ENCODE peak calls at places on chromosomes 3 and 15, in six cellular contexts. Y is ovary, P is transverse colon, H is K562, K is stomach, Q is A549. A is an unnamed sample.

GRCh38 chr3:5205165-5205941 is 17.8 kb downstream of the EDEM1 start:
- DNase-seq in Y (no peak), P (no peak), H (no peak), K (no peak), Q (no peak), A (no peak)

GRCh38 chr3:25664066-25664809 is 469 bp downstream of the TOP2B start:
- DNase-seq in Y (peak), P (peak), H (peak), K (peak), Q (peak), A (peak)

GRCh38 chr3:146491303-146491702 is 21.9 kb upstream of the PLSCR2 start:
- DNase-seq in Y (no peak), P (no peak), H (no peak), K (no peak), Q (no peak), A (no peak)

GRCh38 chr3:168165390-168166269 is 69.9 kb upstream of the GOLIM4 start:
- DNase-seq in Y (peak), P (peak), H (peak), K (peak), Q (peak), A (peak)

GRCh38 chr3:186002884-186003472 is 65.2 kb upstream of the TRA2B start:
- DNase-seq in Y (no peak), P (no peak), H (peak), K (no peak), Q (no peak), A (no peak)

GRCh38 chr3:145411605-145412004 is 749.4 kb downstream of the PLOD2 start:
- DNase-seq in Y (no peak), P (no peak), H (no peak), K (no peak), Q (no peak), A (no peak)

GRCh38 chr3:193040836-193041672 is 123.4 kb upstream of the MB21D2 start:
- DNase-seq in Y (no peak), P (no peak), H (peak), K (no peak), Q (peak), A (no peak)

GRCh38 chr3:10189557-10190374 is 25.0 kb downstream of the IRAK2 start:
- DNase-seq in Y (no peak), P (peak), H (no peak), K (peak), Q (peak), A (peak)

GRCh38 chr3:69129531-69129930 is 7.1 kb upstream of the LMOD3 start:
- DNase-seq in Y (no peak), P (no peak), H (no peak), K (no peak), Q (no peak), A (no peak)

DNA sequence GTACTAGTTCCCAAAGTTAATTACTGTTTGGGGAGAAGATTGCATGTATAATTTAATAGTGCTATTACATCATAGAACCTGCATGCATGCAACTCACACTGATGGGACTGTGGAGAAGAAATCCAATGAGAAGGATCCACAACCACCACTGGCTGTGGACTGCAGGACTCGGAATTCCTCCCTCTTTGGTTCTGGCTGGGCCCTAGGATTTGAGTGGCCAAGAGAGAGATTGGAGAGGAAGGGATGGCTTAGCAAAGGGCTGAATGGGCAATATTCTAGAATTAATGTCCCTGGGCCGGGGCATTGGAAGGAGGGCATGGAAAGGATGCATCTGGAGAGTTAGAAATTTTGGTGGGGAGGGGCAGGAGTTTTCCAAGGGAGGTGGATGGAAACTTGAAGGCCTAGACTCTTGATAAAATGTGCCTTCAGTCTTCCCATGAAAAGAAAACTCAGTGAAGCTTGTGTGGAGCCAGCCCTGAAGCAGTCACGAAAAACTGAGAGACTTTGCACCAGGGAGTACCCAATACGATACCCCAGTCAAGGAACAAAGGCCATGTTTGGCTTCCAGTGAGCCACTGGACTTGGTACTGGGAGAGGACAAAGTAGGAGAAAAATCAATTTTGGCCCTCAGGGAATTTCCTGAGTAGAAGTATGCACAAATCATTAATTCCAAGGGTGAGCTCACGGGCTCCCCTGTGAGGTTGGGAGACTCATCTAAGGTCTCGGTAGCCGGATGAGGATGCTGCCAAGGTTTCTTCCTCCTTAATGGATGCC is 31.4 kb upstream of the TPM1 start:
- DNase-seq in Y (no peak), P (no peak), H (no peak), K (no peak), Q (no peak), A (no peak)
- TF ChIP-seq POLR2A in Y (no peak), P (no peak), H (no peak), K (no peak), Q (no peak), A (no peak)

GRCh38 chr3:196541684-196542445 is 26.5 kb downstream of the WDR53 start:
- DNase-seq in Y (no peak), P (no peak), H (no peak), K (no peak), Q (no peak), A (no peak)

GRCh38 chr3:196533260-196533681 is 18.1 kb upstream of the SMCO1 start:
- DNase-seq in Y (no peak), P (no peak), H (no peak), K (no peak), Q (no peak), A (no peak)

GRCh38 chr3:196537319-196537984 is 22.3 kb upstream of the SMCO1 start:
- DNase-seq in Y (peak), P (peak), H (peak), K (peak), Q (no peak), A (no peak)
- TF ChIP-seq EP300 in Y (no peak), P (no peak), H (no peak), K (no peak), Q (no peak), A (no peak)

GRCh38 chr3:172688588-172688987 is 22.3 kb downstream of the NCEH1 start:
- DNase-seq in Y (no peak), P (peak), H (no peak), K (no peak), Q (no peak), A (no peak)
- TF ChIP-seq POLR2A in Y (no peak), P (no peak), H (no peak), K (no peak), Q (no peak), A (no peak)

GRCh38 chr3:94904275-94904674 is 841.4 kb downstream of the NSUN3 start:
- DNase-seq in Y (no peak), P (no peak), H (no peak), K (no peak), Q (no peak), A (no peak)
- TF ChIP-seq EP300 in Y (no peak), P (no peak), H (no peak), K (no peak), Q (no peak), A (no peak)

DNA sequence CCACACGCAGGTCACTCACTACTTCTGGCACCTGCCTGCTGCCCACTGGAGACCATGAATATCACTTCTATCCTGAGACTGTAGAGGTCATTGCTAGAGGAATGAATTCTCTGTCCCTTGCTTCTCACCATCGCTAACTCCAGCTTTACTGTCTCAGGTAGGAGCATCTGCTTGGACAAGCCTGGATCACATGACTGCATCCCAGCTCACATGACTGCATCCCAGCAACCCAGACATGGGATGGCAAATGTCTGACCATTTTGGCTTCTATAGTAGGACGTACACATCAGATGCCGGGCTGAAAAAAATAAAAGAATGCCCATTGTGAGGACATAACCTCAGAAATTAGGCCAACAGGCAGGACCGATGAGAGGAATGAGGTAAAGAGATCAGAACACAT is 126.9 kb downstream of the MTHFS start:
- DNase-seq in Y (no peak), P (no peak), H (no peak), K (no peak), Q (no peak), A (no peak)
- TF ChIP-seq POLR2A in Y (no peak), P (no peak), H (no peak), K (no peak), Q (no peak), A (no peak)

GRCh38 chr3:184250167-184250828 is 826 bp downstream of the EEF1AKMT4 start:
- DNase-seq in Y (peak), P (peak), H (peak), K (peak), Q (peak), A (peak)

GRCh38 chr3:184255291-184256039 is 5.9 kb downstream of the CAMK2N2 start:
- DNase-seq in Y (no peak), P (no peak), H (no peak), K (no peak), Q (no peak), A (no peak)

GRCh38 chr3:184248454-184249411 is at the start of gene ALG3:
- DNase-seq in Y (peak), P (peak), H (peak), K (peak), Q (peak), A (peak)

GRCh38 chr3:184249412-184250166 is at the start of gene EEF1AKMT4:
- DNase-seq in Y (peak), P (peak), H (peak), K (peak), Q (peak), A (peak)
- TF ChIP-seq EP300 in Y (no peak), P (no peak), H (peak), K (no peak), Q (no peak), A (no peak)

DNA sequence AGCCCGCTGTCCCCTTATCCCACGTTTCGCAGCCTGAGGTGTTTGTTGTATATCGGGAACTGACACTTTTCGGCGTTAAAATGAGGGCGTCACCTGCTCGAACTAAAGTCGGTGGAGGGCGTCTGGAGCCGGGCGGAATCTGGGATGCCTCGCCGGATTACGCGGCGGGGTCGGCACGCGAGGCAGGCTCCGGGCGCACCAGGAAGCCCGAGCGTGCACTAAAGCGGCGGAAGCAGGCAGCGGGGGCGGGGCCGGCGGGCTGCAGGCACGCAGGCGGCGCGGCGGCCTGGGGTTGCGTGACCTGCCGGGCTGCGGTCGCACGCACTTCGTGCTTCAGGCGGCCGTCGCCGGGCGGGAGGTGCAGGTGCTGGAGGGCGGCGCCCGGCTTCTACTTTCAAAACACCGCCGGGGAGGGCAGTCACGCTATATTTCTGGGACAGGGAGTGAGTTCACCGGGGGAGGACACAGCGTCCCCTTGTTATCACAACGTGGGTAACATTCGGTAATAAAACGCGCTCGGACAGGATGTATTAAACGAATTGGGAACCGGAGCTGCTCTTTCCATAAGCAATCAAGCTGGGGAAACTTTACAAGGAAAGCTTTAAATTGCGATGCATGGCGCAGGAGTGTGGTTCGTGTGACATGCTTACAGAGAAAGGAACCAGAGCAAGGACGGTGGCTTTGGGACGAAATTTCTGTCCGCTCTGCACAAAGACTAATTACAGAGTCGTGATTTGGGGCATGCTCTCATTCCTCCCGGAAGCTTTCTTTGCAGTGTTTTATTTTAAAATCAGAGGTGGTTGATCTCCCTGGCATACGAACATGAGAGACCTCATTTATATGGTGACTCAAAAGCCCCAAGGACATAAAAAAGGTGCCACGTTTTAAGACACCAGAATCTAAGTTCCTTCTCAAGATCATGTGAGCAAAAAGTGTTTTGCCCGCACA is 9.1 kb upstream of the LEKR1 start:
- DNase-seq in Y (peak), P (peak), H (peak), K (peak), Q (peak), A (peak)
- TF ChIP-seq POLR2A in Y (no peak), P (peak), H (peak), K (peak), Q (peak), A (no peak)

DNA sequence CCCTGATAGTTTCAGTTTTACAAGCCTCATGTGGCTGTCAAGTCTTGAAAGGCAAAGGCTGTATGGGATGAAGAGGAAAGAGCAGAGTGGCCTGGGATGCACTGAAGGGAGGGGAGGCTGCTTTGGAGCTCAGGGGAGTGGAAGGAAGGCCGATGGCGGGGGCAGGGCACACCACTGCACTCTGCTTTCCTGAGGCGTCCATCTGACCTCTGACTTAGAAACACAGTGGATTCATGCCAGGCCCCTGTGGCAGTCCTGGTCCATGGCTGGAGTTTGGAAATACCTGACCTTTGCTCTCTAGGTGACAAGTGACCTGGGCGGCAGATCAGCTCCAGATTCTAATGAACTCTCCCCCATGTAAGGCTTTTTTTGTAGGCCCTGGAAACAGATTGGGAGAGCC is 19.0 kb downstream of the FAH start:
- DNase-seq in Y (no peak), P (no peak), H (no peak), K (no peak), Q (no peak), A (no peak)
- TF ChIP-seq EP300 in Y (no peak), P (no peak), H (no peak), K (no peak), Q (no peak), A (no peak)

GRCh38 chr15:90074023-90074422 is 28.2 kb downstream of the IDH2 start:
- DNase-seq in Y (no peak), P (no peak), H (no peak), K (peak), Q (no peak), A (no peak)
- TF ChIP-seq POLR2A in Y (no peak), P (no peak), H (no peak), K (no peak), Q (no peak), A (no peak)

A was measured in upper lobe of left lung.